ENCODE peak calls at places on chromosome 4, in nine cellular contexts. P, L, X, T, A, C, U, V and B are unnamed samples.

GRCh38 chr4:118586357-118586790 is 98.8 kb upstream of the METTL14 start:
- DNase-seq in P (no peak), L (peak), X (no peak), T (peak), A (no peak), C (no peak), U (no peak), V (no peak), B (peak)

GRCh38 chr4:18937746-18938145 is 916.2 kb upstream of the LCORL start:
- DNase-seq in P (no peak), L (no peak), X (no peak), T (no peak), A (no peak), C (no peak), U (no peak), V (no peak), B (no peak)

GRCh38 chr4:183240581-183241321 is 79.3 kb downstream of the CLDN22 start:
- DNase-seq in P (no peak), L (no peak), X (no peak), T (no peak), A (no peak), C (peak), U (no peak), V (no peak), B (no peak)

GRCh38 chr4:49002931-49003330 is 16.9 kb downstream of the CWH43 start:
- DNase-seq in P (no peak), L (no peak), X (no peak), T (no peak), A (no peak), C (no peak), U (no peak), V (no peak), B (no peak)

GRCh38 chr4:60944070-60944469 is 256.1 kb upstream of the ADGRL3 start:
- DNase-seq in P (no peak), L (no peak), X (no peak), T (no peak), A (no peak), C (no peak), U (no peak), V (no peak), B (no peak)

GRCh38 chr4:85725727-85726170 is 250.8 kb downstream of the ARHGAP24 start:
- DNase-seq in P (peak), L (peak), X (no peak), T (no peak), A (no peak), C (peak), U (no peak), V (peak), B (peak)

GRCh38 chr4:80931645-80932215 is 98.8 kb upstream of the BMP3 start:
- DNase-seq in P (no peak), L (no peak), X (no peak), T (no peak), A (no peak), C (no peak), U (no peak), V (no peak), B (no peak)

GRCh38 chr4:1285790-1286553 is 3.7 kb upstream of the MAEA start:
- DNase-seq in P (no peak), L (no peak), X (no peak), T (no peak), A (peak), C (peak), U (no peak), V (no peak), B (no peak)

GRCh38 chr4:67973608-67974007 is 10.3 kb upstream of the TMPRSS11A start:
- DNase-seq in P (no peak), L (no peak), X (no peak), T (no peak), A (no peak), C (no peak), U (no peak), V (no peak), B (no peak)

GRCh38 chr4:151147000-151147399 is 47.6 kb downstream of the RPS3A start:
- DNase-seq in P (no peak), L (no peak), X (no peak), T (no peak), A (no peak), C (no peak), U (no peak), V (no peak), B (no peak)

GRCh38 chr4:131091896-131092295 is 1995.9 kb downstream of the C4orf33 start:
- DNase-seq in P (no peak), L (no peak), X (peak), T (no peak), A (peak), C (no peak), U (no peak), V (no peak), B (no peak)

GRCh38 chr4:169142390-169142789 is 128.4 kb downstream of the SH3RF1 start:
- DNase-seq in P (no peak), L (no peak), X (no peak), T (no peak), A (no peak), C (no peak), U (no peak), V (no peak), B (no peak)

GRCh38 chr4:156642161-156642560 is 329.4 kb downstream of the PDGFC start:
- DNase-seq in P (no peak), L (no peak), X (no peak), T (peak), A (no peak), C (no peak), U (no peak), V (no peak), B (no peak)

GRCh38 chr4:30619679-30620078 is 100.5 kb upstream of the PCDH7 start:
- DNase-seq in P (no peak), L (no peak), X (no peak), T (no peak), A (no peak), C (no peak), U (no peak), V (no peak), B (no peak)

GRCh38 chr4:47561331-47561730 is 76.3 kb downstream of the ATP10D start:
- DNase-seq in P (no peak), L (no peak), X (no peak), T (no peak), A (no peak), C (no peak), U (no peak), V (no peak), B (no peak)

GRCh38 chr4:67542076-67542475 is 3.2 kb downstream of the CENPC start:
- DNase-seq in P (no peak), L (no peak), X (no peak), T (no peak), A (no peak), C (no peak), U (no peak), V (no peak), B (no peak)

GRCh38 chr4:42965326-42965725 is 72.8 kb downstream of the GRXCR1 start:
- DNase-seq in P (no peak), L (no peak), X (no peak), T (no peak), A (peak), C (no peak), U (no peak), V (no peak), B (no peak)

GRCh38 chr4:453267-453666 is 45.7 kb downstream of the ZNF721 start:
- DNase-seq in P (no peak), L (no peak), X (no peak), T (no peak), A (no peak), C (no peak), U (no peak), V (no peak), B (no peak)

GRCh38 chr4:41814565-41814964 is 66.0 kb upstream of the PHOX2B start:
- DNase-seq in P (no peak), L (no peak), X (no peak), T (peak), A (peak), C (no peak), U (no peak), V (no peak), B (peak)

GRCh38 chr4:80184791-80185756 is 12.2 kb upstream of the PRDM8 start:
- DNase-seq in P (no peak), L (no peak), X (no peak), T (peak), A (no peak), C (peak), U (no peak), V (no peak), B (no peak)

GRCh38 chr4:2950221-2950989 is 12.8 kb downstream of the NOP14 start:
- DNase-seq in P (no peak), L (no peak), X (no peak), T (no peak), A (no peak), C (no peak), U (no peak), V (no peak), B (no peak)

GRCh38 chr4:986949-987688 is at the start of gene IDUA:
- DNase-seq in P (peak), L (peak), X (no peak), T (peak), A (peak), C (peak), U (peak), V (peak), B (peak)

GRCh38 chr4:78379040-78379439 is 172.5 kb upstream of the ANXA3 start:
- DNase-seq in P (no peak), L (no peak), X (no peak), T (no peak), A (peak), C (no peak), U (no peak), V (no peak), B (no peak)

GRCh38 chr4:17236686-17237085 is 275.2 kb downstream of the QDPR start:
- DNase-seq in P (no peak), L (peak), X (peak), T (peak), A (no peak), C (no peak), U (no peak), V (no peak), B (no peak)

GRCh38 chr4:79022529-79022928 is 83.3 kb upstream of the PAQR3 start:
- DNase-seq in P (no peak), L (no peak), X (no peak), T (no peak), A (no peak), C (peak), U (no peak), V (no peak), B (peak)

GRCh38 chr4:168933423-168933822 is 76.6 kb downstream of the CBR4 start:
- DNase-seq in P (no peak), L (no peak), X (no peak), T (no peak), A (no peak), C (no peak), U (no peak), V (no peak), B (no peak)

GRCh38 chr4:26368685-26369084 is 47.9 kb downstream of the RBPJ start:
- DNase-seq in P (no peak), L (no peak), X (no peak), T (no peak), A (no peak), C (no peak), U (no peak), V (no peak), B (no peak)

GRCh38 chr4:78311306-78311705 is 240.3 kb upstream of the ANXA3 start:
- DNase-seq in P (no peak), L (no peak), X (no peak), T (no peak), A (peak), C (no peak), U (no peak), V (no peak), B (no peak)

GRCh38 chr4:83618991-83619390 is 83.1 kb downstream of the GPAT3 start:
- DNase-seq in P (no peak), L (no peak), X (no peak), T (peak), A (peak), C (no peak), U (no peak), V (no peak), B (no peak)

GRCh38 chr4:106809083-106809482 is 227.0 kb downstream of the DKK2 start:
- DNase-seq in P (no peak), L (no peak), X (no peak), T (peak), A (peak), C (no peak), U (no peak), V (no peak), B (no peak)

GRCh38 chr4:157045507-157046127 is 30.3 kb upstream of the GLRB start:
- DNase-seq in P (no peak), L (no peak), X (peak), T (peak), A (peak), C (no peak), U (no peak), V (no peak), B (no peak)

GRCh38 chr4:67861513-67861912 is 22.3 kb downstream of the TMPRSS11D start:
- DNase-seq in P (no peak), L (no peak), X (no peak), T (no peak), A (no peak), C (no peak), U (no peak), V (no peak), B (no peak)

GRCh38 chr4:81688085-81688484 is 216.4 kb upstream of the RASGEF1B start:
- DNase-seq in P (peak), L (no peak), X (no peak), T (no peak), A (peak), C (no peak), U (no peak), V (no peak), B (no peak)

GRCh38 chr4:153205757-153206156 is 1.5 kb downstream of the TRIM2 start:
- DNase-seq in P (no peak), L (no peak), X (no peak), T (no peak), A (no peak), C (peak), U (no peak), V (no peak), B (no peak)